ENCODE peak calls at places on chromosomes 12 and 14, in four cellular contexts. One of them, this sample, is unnamed.
A peak's percentile ranks its signal among the peaks of the same experiment; 100 is the strongest.

GRCh38 chr14:68792830-68793733 is at the start of gene ZFP36L1:
- DNase-seq in GM12878: peak; percentile 85
- DNase-seq in HepG2: peak; percentile 89
- DNase-seq in A549: peak; percentile 92
- DNase-seq in this sample: peak; percentile 95

GRCh38 chr14:63960926-63961567 is 108.2 kb downstream of the SYNE2 start:
- DNase-seq in GM12878: no peak
- DNase-seq in HepG2: no peak
- DNase-seq in A549: no peak
- DNase-seq in this sample: peak; percentile 60

GRCh38 chr14:63045612-63046320 is 508 bp upstream of the KCNH5 start:
- DNase-seq in GM12878: no peak
- DNase-seq in HepG2: peak; percentile 12
- DNase-seq in A549: peak; percentile 21
- DNase-seq in this sample: peak; percentile 40

GRCh38 chr12:67690656-67691055 is 42.1 kb downstream of the DYRK2 start:
- DNase-seq in GM12878: no peak
- DNase-seq in HepG2: no peak
- DNase-seq in A549: no peak
- DNase-seq in this sample: no peak

GRCh38 chr12:63802012-63802608 is 22.4 kb downstream of the RXYLT1 start:
- DNase-seq in GM12878: no peak
- DNase-seq in HepG2: no peak
- DNase-seq in A549: peak; percentile 33
- DNase-seq in this sample: peak; percentile 25

GRCh38 chr12:31965090-31965489 is 5.9 kb downstream of the RESF1 start:
- DNase-seq in GM12878: no peak
- DNase-seq in HepG2: no peak
- DNase-seq in A549: no peak
- DNase-seq in this sample: no peak

GRCh38 chr14:99260652-99261551 is 11.1 kb downstream of the BCL11B start:
- DNase-seq in GM12878: no peak
- DNase-seq in HepG2: no peak
- DNase-seq in A549: no peak
- DNase-seq in this sample: no peak

GRCh38 chr12:109951136-109951535 is 45.0 kb downstream of the GIT2 start:
- DNase-seq in GM12878: no peak
- DNase-seq in HepG2: no peak
- DNase-seq in A549: no peak
- DNase-seq in this sample: peak; percentile 96

GRCh38 chr14:91373591-91374245 is 43.9 kb downstream of the CCDC88C start:
- DNase-seq in GM12878: peak; percentile 80
- DNase-seq in HepG2: no peak
- DNase-seq in A549: no peak
- DNase-seq in this sample: no peak

GRCh38 chr12:101919447-101919846 is 42.1 kb downstream of the DRAM1 start:
- DNase-seq in GM12878: no peak
- DNase-seq in HepG2: no peak
- DNase-seq in A549: no peak
- DNase-seq in this sample: peak; percentile 51

GRCh38 chr14:33150662-33151061 is 212.0 kb downstream of the NPAS3 start:
- DNase-seq in GM12878: no peak
- DNase-seq in HepG2: no peak
- DNase-seq in A549: no peak
- DNase-seq in this sample: no peak

GRCh38 chr14:43145361-43145760 is 1361.7 kb downstream of the FSCB start:
- DNase-seq in GM12878: no peak
- DNase-seq in HepG2: no peak
- DNase-seq in A549: no peak
- DNase-seq in this sample: peak; percentile 34

GRCh38 chr14:105010891-105011291 is 10.0 kb downstream of the CDCA4 start:
- DNase-seq in GM12878: no peak
- DNase-seq in HepG2: no peak
- DNase-seq in A549: no peak
- DNase-seq in this sample: no peak

DNA sequence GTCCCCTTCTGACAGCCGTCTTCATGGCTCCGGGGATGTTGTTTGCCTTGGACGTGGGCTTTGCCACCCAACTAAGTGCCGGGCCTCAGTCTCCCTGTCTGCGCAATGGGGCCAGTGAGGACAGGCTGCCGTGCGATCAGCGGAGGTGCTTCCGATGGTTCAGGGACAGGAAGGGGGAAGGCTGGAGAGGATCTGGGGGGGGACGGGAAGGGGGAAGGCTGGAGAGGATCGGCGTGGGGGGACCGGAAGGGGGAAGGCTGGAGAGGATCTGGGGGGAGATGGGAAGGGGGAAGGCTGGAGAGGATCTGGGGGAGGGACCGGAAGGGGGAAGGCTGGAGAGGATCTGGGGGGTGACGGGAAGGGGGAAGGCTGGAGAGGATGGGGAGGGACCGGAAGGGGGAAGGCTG is 3.4 kb downstream of the MMP17 start:
- DNase-seq in GM12878: no peak
- DNase-seq in HepG2: no peak
- DNase-seq in A549: no peak
- DNase-seq in this sample: peak; percentile 53
- TF ChIP-seq CEBPB in GM12878: no peak
- TF ChIP-seq CEBPB in HepG2: no peak
- TF ChIP-seq CEBPB in A549: no peak
- TF ChIP-seq CEBPB in this sample: no peak

GRCh38 chr12:29744365-29744764 is 39.4 kb downstream of the TMTC1 start:
- DNase-seq in GM12878: no peak
- DNase-seq in HepG2: no peak
- DNase-seq in A549: no peak
- DNase-seq in this sample: peak; percentile 23
- TF ChIP-seq CEBPB in GM12878: no peak
- TF ChIP-seq CEBPB in HepG2: no peak
- TF ChIP-seq CEBPB in A549: no peak
- TF ChIP-seq CEBPB in this sample: no peak

GRCh38 chr14:58947816-58948440 is 240.5 kb upstream of the DAAM1 start:
- DNase-seq in GM12878: no peak
- DNase-seq in HepG2: no peak
- DNase-seq in A549: no peak
- DNase-seq in this sample: no peak
- TF ChIP-seq CEBPB in GM12878: no peak
- TF ChIP-seq CEBPB in HepG2: no peak
- TF ChIP-seq CEBPB in A549: no peak
- TF ChIP-seq CEBPB in this sample: no peak

DNA sequence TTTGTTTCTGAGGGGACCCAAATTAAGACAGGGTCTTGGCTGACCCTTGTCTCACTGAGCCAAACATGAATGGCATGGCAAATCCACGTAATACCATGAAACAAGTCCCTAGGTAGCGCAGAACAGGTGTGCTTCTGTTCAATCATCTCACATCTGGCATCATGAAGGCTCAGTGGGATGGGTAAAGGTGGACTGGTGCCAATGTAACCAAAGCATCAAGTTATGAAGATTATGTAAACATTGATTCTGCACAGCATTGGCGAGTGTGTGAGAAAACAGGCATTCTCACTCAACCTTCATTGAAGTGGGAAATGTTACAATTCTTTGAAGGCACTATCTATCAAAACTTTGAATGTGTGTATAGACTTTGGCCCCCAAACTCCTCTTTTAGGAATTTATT is 41.9 kb downstream of the PTGER2 start:
- DNase-seq in GM12878: no peak
- DNase-seq in HepG2: no peak
- DNase-seq in A549: no peak
- DNase-seq in this sample: peak; percentile 21
- TF ChIP-seq CEBPB in GM12878: no peak
- TF ChIP-seq CEBPB in HepG2: no peak
- TF ChIP-seq CEBPB in A549: no peak
- TF ChIP-seq CEBPB in this sample: no peak

DNA sequence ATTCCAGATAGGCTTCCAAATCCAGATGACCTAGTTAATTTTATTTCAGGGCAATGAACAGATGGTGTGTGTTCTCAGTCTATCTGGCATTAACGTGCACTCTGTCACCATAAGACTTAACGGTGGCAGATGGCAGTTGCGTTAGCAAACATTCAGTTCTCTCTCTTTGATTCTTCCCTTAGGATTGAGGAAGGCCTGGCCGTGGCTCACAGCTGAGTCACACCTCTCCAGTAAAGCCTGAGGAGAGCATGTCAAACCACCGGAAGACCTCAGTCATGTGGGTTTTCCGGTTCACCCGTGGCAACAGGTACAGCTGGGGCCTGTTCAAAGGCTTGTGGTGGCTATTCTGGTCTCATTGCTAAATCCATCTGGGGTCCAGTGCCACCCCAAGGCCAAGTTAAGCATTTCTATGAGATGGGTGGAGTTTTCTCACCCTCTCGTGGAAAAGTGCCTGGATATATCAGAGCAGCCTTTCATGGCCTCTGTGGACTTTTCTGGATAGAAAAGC is 545.1 kb upstream of the ATP2B1 start:
- DNase-seq in GM12878: peak; percentile 59
- DNase-seq in HepG2: no peak
- DNase-seq in A549: no peak
- DNase-seq in this sample: peak; percentile 92
- TF ChIP-seq CEBPB in GM12878: no peak
- TF ChIP-seq CEBPB in HepG2: no peak
- TF ChIP-seq CEBPB in A549: no peak
- TF ChIP-seq CEBPB in this sample: peak; percentile 59

GRCh38 chr12:108214486-108214885 is 85.4 kb downstream of the WSCD2 start:
- DNase-seq in GM12878: no peak
- DNase-seq in HepG2: peak; percentile 3
- DNase-seq in A549: peak; percentile 22
- DNase-seq in this sample: peak; percentile 7
- TF ChIP-seq CEBPB in GM12878: no peak
- TF ChIP-seq CEBPB in HepG2: peak; percentile 12
- TF ChIP-seq CEBPB in A549: no peak
- TF ChIP-seq CEBPB in this sample: no peak

GRCh38 chr14:66815687-66816086 is 307.7 kb downstream of the GPHN start:
- DNase-seq in GM12878: no peak
- DNase-seq in HepG2: no peak
- DNase-seq in A549: no peak
- DNase-seq in this sample: no peak

GRCh38 chr14:66813636-66814035 is 305.7 kb downstream of the GPHN start:
- DNase-seq in GM12878: no peak
- DNase-seq in HepG2: no peak
- DNase-seq in A549: no peak
- DNase-seq in this sample: no peak
- TF ChIP-seq CEBPB in GM12878: no peak
- TF ChIP-seq CEBPB in HepG2: peak; percentile 94
- TF ChIP-seq CEBPB in A549: peak; percentile 76
- TF ChIP-seq CEBPB in this sample: peak; percentile 89

GRCh38 chr12:1517007-1517406 is 77.4 kb downstream of the FBXL14 start:
- DNase-seq in GM12878: no peak
- DNase-seq in HepG2: peak; percentile 10
- DNase-seq in A549: no peak
- DNase-seq in this sample: peak; percentile 82
- TF ChIP-seq CEBPB in GM12878: no peak
- TF ChIP-seq CEBPB in HepG2: no peak
- TF ChIP-seq CEBPB in A549: no peak
- TF ChIP-seq CEBPB in this sample: no peak

This sample was measured in IMR-90.